ENCODE peak calls at places on chromosomes 3 and 15, in five cellular contexts. O, F, Z, L and V are unnamed samples.

GRCh38 chr15:39403674-39404117 is 177.2 kb upstream of the THBS1 start:
- DNase-seq in L (no peak), F (peak), O (no peak), Z (no peak), V (no peak)

GRCh38 chr15:38941399-38941953 is 376.9 kb upstream of the RASGRP1 start:
- DNase-seq in Z (peak), O (no peak), F (no peak), L (peak), V (no peak)

GRCh38 chr3:17431004-17431403 is 311.4 kb downstream of the TBC1D5 start:
- DNase-seq in F (peak), O (no peak), L (peak), Z (no peak), V (no peak)

GRCh38 chr3:51696954-51697353 is 9.9 kb upstream of the GRM2 start:
- DNase-seq in L (no peak), F (no peak), O (no peak), Z (no peak), V (no peak)

GRCh38 chr15:69341356-69341755 is 42.6 kb downstream of the PAQR5 start:
- DNase-seq in O (no peak), Z (no peak), F (no peak), L (no peak), V (no peak)

GRCh38 chr3:66453525-66454463 is 47.0 kb downstream of the LRIG1 start:
- DNase-seq in L (no peak), O (no peak), F (no peak), Z (peak), V (peak)

GRCh38 chr15:47196057-47196456 is 521.2 kb upstream of the SEMA6D start:
- DNase-seq in Z (peak), L (peak), O (peak), F (peak), V (peak)

GRCh38 chr3:188584162-188584529 is 430.2 kb downstream of the LPP start:
- DNase-seq in F (no peak), O (no peak), L (no peak), Z (no peak), V (no peak)

GRCh38 chr3:189908646-189909045 is 212.1 kb downstream of the P3H2 start:
- DNase-seq in F (peak), L (no peak), Z (no peak), O (no peak), V (no peak)

GRCh38 chr3:11907667-11908660 is 61.3 kb upstream of the TAMM41 start:
- DNase-seq in F (no peak), O (no peak), L (no peak), Z (no peak), V (peak)

GRCh38 chr15:99755692-99756409 is 22.6 kb upstream of the LYSMD4 start:
- DNase-seq in Z (no peak), F (peak), L (peak), O (no peak), V (peak)

GRCh38 chr3:53843195-53844177 is 2.7 kb downstream of the CHDH start:
- DNase-seq in L (peak), F (no peak), Z (no peak), O (no peak), V (no peak)

DNA sequence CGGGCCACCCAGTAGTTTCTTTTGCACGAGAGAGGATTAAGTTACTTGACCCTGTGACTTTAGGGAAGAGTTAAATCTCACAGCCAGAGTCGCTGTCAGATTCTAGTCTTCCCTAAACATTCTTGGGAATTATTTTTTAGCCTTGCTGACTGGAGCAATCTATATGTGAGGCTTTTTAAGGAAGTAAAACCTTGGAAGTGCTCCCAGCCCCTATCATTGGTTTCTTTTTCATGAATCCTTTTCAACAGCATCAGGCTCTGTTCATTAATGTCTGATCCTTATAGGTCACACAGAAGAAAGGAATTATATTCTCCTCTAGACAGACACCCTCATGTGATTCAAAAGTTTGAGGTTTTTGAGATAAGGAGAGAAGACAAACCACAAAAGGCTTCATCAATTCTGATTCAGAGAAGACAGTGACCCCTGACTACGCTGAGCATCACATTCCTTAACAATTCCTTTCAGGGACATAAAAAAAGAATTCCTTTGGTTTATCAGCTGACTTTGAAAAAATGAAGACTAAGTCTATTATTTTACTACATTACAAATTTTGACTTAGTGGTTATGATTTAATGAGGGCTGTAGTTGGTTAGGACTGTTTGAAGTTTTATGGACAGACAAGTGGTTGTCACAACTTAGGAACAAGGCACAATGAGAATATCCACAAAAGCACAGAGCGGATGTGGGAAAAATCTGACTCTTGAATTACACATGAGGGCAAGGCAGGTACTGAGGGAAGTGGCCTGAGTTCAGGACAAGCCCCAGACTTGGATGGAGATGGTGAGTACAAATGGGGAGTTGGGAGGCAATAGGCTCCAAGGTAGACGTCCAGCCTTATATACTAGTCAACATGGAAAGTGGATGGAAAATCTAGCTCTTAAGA is 171.1 kb upstream of the STT3B start:
- DNase-seq in L (no peak), O (peak), Z (no peak), F (no peak), V (no peak)
- H3K27ac ChIP-seq in L (no peak), O (peak), Z (no peak), F (no peak), V (no peak)

GRCh38 chr3:105353485-105354161 is 13.1 kb upstream of the ALCAM start:
- DNase-seq in Z (peak), F (no peak), L (no peak), O (no peak), V (peak)

GRCh38 chr3:105352976-105353375 is 13.7 kb upstream of the ALCAM start:
- DNase-seq in F (no peak), O (no peak), Z (no peak), L (no peak), V (no peak)

GRCh38 chr3:105356988-105357387 is 9.7 kb upstream of the ALCAM start:
- DNase-seq in F (no peak), L (no peak), Z (no peak), O (no peak), V (no peak)

GRCh38 chr3:105355355-105356063 is 11.2 kb upstream of the ALCAM start:
- DNase-seq in F (no peak), O (no peak), Z (no peak), L (no peak), V (no peak)

DNA sequence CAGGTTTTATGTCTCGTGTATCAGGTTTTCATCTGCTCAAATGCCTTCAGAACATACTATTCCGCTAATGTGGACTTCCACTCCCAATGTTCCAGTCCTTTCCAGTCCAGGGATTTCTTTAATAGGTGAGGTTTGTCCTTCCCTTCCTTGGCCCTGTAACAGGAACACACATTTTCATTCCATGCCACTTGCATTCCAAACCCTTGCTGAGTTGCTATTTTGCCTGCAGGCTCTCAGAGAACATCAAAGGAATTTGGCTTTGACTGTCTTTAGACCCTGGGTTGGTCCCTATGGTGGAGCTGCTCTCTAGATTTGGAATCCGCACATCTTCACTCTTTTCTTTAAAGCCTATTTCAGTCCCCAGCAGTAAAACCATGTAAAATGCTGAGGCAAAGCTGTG is 12.3 kb upstream of the ALCAM start:
- DNase-seq in Z (no peak), O (no peak), F (no peak), L (no peak), V (no peak)
- H3K27ac ChIP-seq in Z (no peak), O (peak), F (peak), L (no peak), V (no peak)

GRCh38 chr3:177034850-177035475 is 162.3 kb downstream of the TBL1XR1 start:
- DNase-seq in O (no peak), F (no peak), L (no peak), Z (no peak), V (no peak)
- H3K27ac ChIP-seq in O (no peak), F (no peak), L (no peak), Z (no peak), V (no peak)

GRCh38 chr3:13013994-13014754 is 59.1 kb downstream of the IQSEC1 start:
- DNase-seq in F (no peak), L (no peak), O (no peak), Z (no peak), V (no peak)
- H3K27ac ChIP-seq in F (no peak), L (peak), O (no peak), Z (no peak), V (no peak)

GRCh38 chr3:158107508-158108095 is 1.4 kb upstream of the SHOX2 start:
- DNase-seq in Z (no peak), L (no peak), O (no peak), F (no peak), V (no peak)

GRCh38 chr3:158104346-158105020 is 1.7 kb downstream of the SHOX2 start:
- DNase-seq in L (no peak), O (no peak), Z (no peak), F (no peak), V (no peak)

GRCh38 chr3:158105124-158105709 is 1.0 kb downstream of the SHOX2 start:
- DNase-seq in O (peak), F (no peak), L (no peak), Z (peak), V (no peak)

GRCh38 chr3:158106773-158107461 is 697 bp upstream of the SHOX2 start:
- DNase-seq in L (no peak), O (no peak), F (no peak), Z (peak), V (no peak)

DNA sequence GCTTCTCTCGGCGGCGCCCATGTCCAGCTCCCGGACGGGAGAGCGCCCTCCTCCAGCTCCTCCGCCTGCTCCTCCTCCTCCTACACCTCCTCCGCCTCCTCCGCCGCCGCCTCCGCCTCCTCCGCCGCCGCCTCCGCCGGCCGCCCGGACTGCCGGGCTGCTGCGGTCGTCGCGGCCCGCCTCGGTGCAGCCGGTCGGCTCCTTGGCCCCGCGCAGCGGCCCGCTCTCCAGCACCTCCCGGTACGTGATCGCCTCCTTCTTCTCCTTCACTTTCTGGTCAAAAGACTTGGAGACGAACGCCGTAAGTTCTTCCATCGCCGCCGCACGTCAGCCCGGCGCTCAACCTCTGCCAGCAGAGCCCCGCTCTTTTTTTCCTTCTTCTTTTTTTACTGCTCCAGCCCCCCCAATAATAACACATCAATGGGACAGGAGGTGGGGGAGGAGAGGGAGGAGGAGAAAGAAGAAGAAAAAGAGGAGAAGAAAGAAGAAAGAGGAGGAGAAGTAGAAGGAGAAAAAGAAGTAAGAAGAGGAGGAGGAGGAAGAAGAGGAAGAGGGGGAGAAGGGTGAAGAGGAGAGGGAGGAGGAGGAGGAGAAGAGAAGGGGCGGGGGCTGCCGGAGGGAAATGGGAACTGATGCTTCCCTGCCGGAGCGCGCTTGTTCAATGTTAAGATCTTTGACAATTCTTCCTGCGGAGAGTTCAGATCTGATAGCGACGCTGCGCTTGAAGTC is at the start of gene SHOX2:
- DNase-seq in F (no peak), O (peak), Z (peak), L (peak), V (no peak)
- H3K27ac ChIP-seq in F (no peak), O (peak), Z (peak), L (no peak), V (no peak)

GRCh38 chr15:74500401-74500800 is 39.4 kb upstream of the UBL7 start:
- DNase-seq in F (no peak), L (no peak), Z (no peak), O (no peak), V (no peak)

GRCh38 chr15:74502301-74502700 is 38.7 kb upstream of the ARID3B start:
- DNase-seq in O (no peak), Z (no peak), L (no peak), F (no peak), V (no peak)

GRCh38 chr15:74506515-74506840 is 34.5 kb upstream of the ARID3B start:
- DNase-seq in L (no peak), Z (no peak), O (no peak), F (no peak), V (no peak)

GRCh38 chr15:74504418-74504817 is 36.6 kb upstream of the ARID3B start:
- DNase-seq in F (no peak), O (no peak), Z (no peak), L (no peak), V (no peak)

DNA sequence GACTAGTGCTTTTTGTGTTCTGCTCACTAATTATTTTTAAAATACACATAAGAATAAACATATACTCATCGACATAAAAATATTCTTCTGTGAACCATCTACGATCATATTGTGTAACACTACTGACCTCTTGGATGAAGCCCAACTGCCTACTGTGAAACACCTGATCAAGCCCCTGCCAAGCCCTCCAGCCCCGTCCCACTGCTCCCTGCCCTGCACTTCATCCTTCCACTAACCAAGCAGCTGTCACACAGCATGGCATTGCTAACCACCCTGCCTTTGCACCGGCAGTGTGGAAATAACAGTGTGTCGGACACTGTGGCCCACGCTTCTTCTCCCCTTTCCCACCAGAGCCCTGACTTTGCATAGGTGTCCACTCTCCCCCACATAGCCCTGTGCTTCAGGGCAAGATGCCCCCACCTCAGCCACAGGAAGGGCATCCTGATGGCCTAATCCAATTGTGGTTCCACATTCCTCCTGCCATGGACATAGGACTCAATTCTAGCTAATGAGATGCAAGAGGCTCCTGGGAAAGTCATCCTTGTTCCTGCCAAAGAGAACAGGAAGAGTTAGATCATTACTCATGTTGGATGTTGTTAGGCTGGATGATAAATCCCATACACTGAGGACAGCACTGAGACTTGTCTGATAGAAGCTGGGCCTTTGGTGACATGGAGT is 35.0 kb upstream of the ARID3B start:
- DNase-seq in F (no peak), Z (no peak), O (no peak), L (no peak), V (no peak)
- H3K27ac ChIP-seq in F (no peak), Z (no peak), O (no peak), L (no peak), V (no peak)

DNA sequence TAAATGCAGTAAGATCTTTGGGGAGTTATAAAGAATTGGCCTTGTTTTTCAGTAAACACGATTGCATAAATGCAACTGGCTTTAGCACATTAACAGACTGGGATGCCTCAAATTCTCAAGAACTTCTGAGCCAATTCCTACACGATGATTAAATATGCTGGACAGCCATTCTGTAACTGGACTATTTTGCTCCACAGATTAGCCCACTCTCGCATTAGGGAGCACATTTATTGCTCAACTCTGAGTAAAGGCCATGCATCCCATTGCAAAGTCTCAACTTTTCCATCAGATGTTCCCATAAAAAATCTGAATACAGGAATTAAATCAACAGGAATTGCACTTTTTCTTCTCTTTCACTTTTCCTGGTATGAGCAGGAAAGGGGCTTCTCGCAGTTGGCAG is 66.7 kb upstream of the PRICKLE2 start:
- DNase-seq in F (no peak), O (no peak), Z (peak), L (no peak), V (no peak)
- H3K27ac ChIP-seq in F (no peak), O (no peak), Z (no peak), L (no peak), V (no peak)